ENCODE peak calls at places on chromosomes 16 and 17, in seven cellular contexts. J is nephron progenitor cell; Y is activated T-cell treated with anti-CD3 and anti-CD28 coated beads, Interleukin-2, amount 50 U/mL, for 72 hours; O is T1000; F is HCT116; C is T follicular helper cell; N is HTR-8/SVneo. X is an unnamed sample.
A peak's percentile ranks its signal among the peaks of the same experiment; 100 is the strongest.

GRCh38 chr16:31697744-31698125 is 170.0 kb downstream of the AHSP start:
- DNase-seq in J (no peak), Y (no peak), O (no peak), F (no peak), C (no peak), N (no peak), X (no peak)

GRCh38 chr17:51258756-51259573 is 884 bp downstream of the MBTD1 start:
- DNase-seq in J (peak; percentile 48), Y (no peak), O (no peak), F (no peak), C (no peak), N (peak; percentile 15), X (peak; percentile 38)

GRCh38 chr16:1407749-1408148 is 6.8 kb downstream of the UNKL start:
- DNase-seq in J (no peak), Y (no peak), O (no peak), F (no peak), C (no peak), N (no peak), X (no peak)

GRCh38 chr17:57274162-57274561 is 17.8 kb downstream of the MSI2 start:
- DNase-seq in J (no peak), Y (no peak), O (no peak), F (no peak), C (no peak), N (no peak), X (no peak)

GRCh38 chr17:82390015-82390859 is 18.7 kb downstream of the UTS2R start:
- DNase-seq in J (no peak), Y (no peak), O (no peak), F (no peak), C (no peak), N (no peak), X (no peak)

GRCh38 chr16:83738926-83739503 is 68.8 kb upstream of the HSBP1 start:
- DNase-seq in J (no peak), Y (no peak), O (no peak), F (no peak), C (no peak), N (peak; percentile 38), X (no peak)

GRCh38 chr17:49739662-49740271 is 24.2 kb downstream of the FAM117A start:
- DNase-seq in J (no peak), Y (peak; percentile 91), O (no peak), F (no peak), C (peak; percentile 95), N (no peak), X (no peak)

GRCh38 chr17:58643147-58643546 is 48.7 kb downstream of the TEX14 start:
- DNase-seq in J (no peak), Y (no peak), O (no peak), F (no peak), C (no peak), N (peak; percentile 80), X (peak; percentile 50)

GRCh38 chr16:85611455-85612190 is 1.5 kb upstream of the GSE1 start:
- DNase-seq in J (peak; percentile 75), Y (peak; percentile 58), O (peak; percentile 70), F (peak; percentile 54), C (peak; percentile 34), N (peak; percentile 81), X (peak; percentile 95)

GRCh38 chr17:50146230-50146926 is 4.1 kb downstream of the PPP1R9B start:
- DNase-seq in J (no peak), Y (no peak), O (no peak), F (no peak), C (no peak), N (no peak), X (no peak)

GRCh38 chr17:2241823-2242222 is 61.8 kb downstream of the SMG6 start:
- DNase-seq in J (no peak), Y (no peak), O (no peak), F (no peak), C (no peak), N (no peak), X (no peak)

GRCh38 chr16:30904114-30904780 is 7.8 kb downstream of the CTF1 start:
- DNase-seq in J (no peak), Y (no peak), O (no peak), F (no peak), C (no peak), N (no peak), X (no peak)

GRCh38 chr16:2288701-2289100 is 20.8 kb upstream of the RNPS1 start:
- DNase-seq in J (no peak), Y (no peak), O (no peak), F (no peak), C (no peak), N (no peak), X (no peak)

GRCh38 chr16:72983728-72984350 is 64.1 kb downstream of the ZFHX3 start:
- DNase-seq in J (no peak), Y (no peak), O (no peak), F (no peak), C (no peak), N (no peak), X (no peak)

GRCh38 chr16:50133214-50133613 is 19.9 kb upstream of the TENT4B start:
- DNase-seq in J (no peak), Y (no peak), O (no peak), F (no peak), C (no peak), N (no peak), X (no peak)

GRCh38 chr17:35578929-35579448 is 618 bp upstream of the PEX12 start:
- DNase-seq in J (no peak), Y (no peak), O (no peak), F (no peak), C (no peak), N (no peak), X (no peak)

GRCh38 chr17:73293480-73293911 is 18.3 kb downstream of the CDC42EP4 start:
- DNase-seq in J (no peak), Y (no peak), O (peak; percentile 32), F (peak; percentile 78), C (no peak), N (no peak), X (peak; percentile 77)

GRCh38 chr17:80000136-80000535 is 35.5 kb downstream of the TBC1D16 start:
- DNase-seq in J (no peak), Y (no peak), O (no peak), F (no peak), C (no peak), N (no peak), X (no peak)

GRCh38 chr16:55478827-55479559 is at the start of gene MMP2:
- DNase-seq in J (peak; percentile 74), Y (no peak), O (no peak), F (no peak), C (no peak), N (no peak), X (peak; percentile 86)

GRCh38 chr17:73188011-73188410 is 4.8 kb upstream of the COG1 start:
- DNase-seq in J (no peak), Y (no peak), O (no peak), F (no peak), C (no peak), N (no peak), X (no peak)

GRCh38 chr17:42679492-42680330 is 1.9 kb downstream of the CCR10 start:
- DNase-seq in J (peak; percentile 83), Y (peak; percentile 85), O (no peak), F (no peak), C (peak; percentile 57), N (peak; percentile 63), X (peak; percentile 90)

GRCh38 chr17:4739122-4740024 is at the start of the genes CXCL16 and ZMYND15:
- DNase-seq in J (peak; percentile 65), Y (peak; percentile 73), O (no peak), F (no peak), C (peak; percentile 51), N (peak; percentile 46), X (peak; percentile 79)

GRCh38 chr16:79703066-79703465 is 102.5 kb upstream of the MAF start:
- DNase-seq in J (no peak), Y (no peak), O (no peak), F (no peak), C (no peak), N (no peak), X (no peak)

GRCh38 chr16:66270333-66270927 is 96.1 kb upstream of the CDH5 start:
- DNase-seq in J (peak; percentile 92), Y (peak; percentile 76), O (peak; percentile 57), F (peak; percentile 58), C (peak; percentile 18), N (peak; percentile 81), X (peak; percentile 84)

GRCh38 chr17:19249681-19250080 is 12.5 kb downstream of the EPN2 start:
- DNase-seq in J (no peak), Y (no peak), O (no peak), F (no peak), C (no peak), N (no peak), X (no peak)

GRCh38 chr17:38883592-38884526 is 14.0 kb downstream of the LASP1 start:
- DNase-seq in J (no peak), Y (no peak), O (no peak), F (no peak), C (no peak), N (no peak), X (no peak)

GRCh38 chr16:54937673-54938350 is 7.1 kb downstream of the IRX5 start:
- DNase-seq in J (peak; percentile 21), Y (no peak), O (no peak), F (no peak), C (no peak), N (no peak), X (no peak)

GRCh38 chr17:2028234-2028614 is 1.7 kb upstream of the DPH1 start:
- DNase-seq in J (no peak), Y (no peak), O (no peak), F (no peak), C (no peak), N (no peak), X (no peak)

GRCh38 chr16:85491798-85492616 is 121.1 kb upstream of the GSE1 start:
- DNase-seq in J (no peak), Y (no peak), O (no peak), F (peak; percentile 41), C (no peak), N (no peak), X (no peak)

GRCh38 chr16:49638696-49639629 is 216.9 kb downstream of the ZNF423 start:
- DNase-seq in J (peak; percentile 36), Y (no peak), O (no peak), F (no peak), C (no peak), N (no peak), X (peak; percentile 39)

GRCh38 chr17:57424777-57425188 is 168.5 kb downstream of the MSI2 start:
- DNase-seq in J (peak; percentile 26), Y (no peak), O (peak; percentile 79), F (peak; percentile 85), C (no peak), N (peak; percentile 88), X (no peak)

GRCh38 chr17:74431568-74432483 is at the start of gene GPRC5C:
- DNase-seq in J (peak; percentile 77), Y (peak; percentile 53), O (no peak), F (peak; percentile 66), C (no peak), N (peak; percentile 66), X (no peak)

GRCh38 chr16:25553711-25554436 is 137.9 kb upstream of the HS3ST4 start:
- DNase-seq in J (no peak), Y (no peak), O (no peak), F (no peak), C (no peak), N (no peak), X (no peak)

GRCh38 chr17:9427460-9428315 is 147.9 kb downstream of the STX8 start:
- DNase-seq in J (no peak), Y (no peak), O (no peak), F (no peak), C (no peak), N (no peak), X (peak; percentile 19)

GRCh38 chr16:19210175-19210924 is 42.3 kb downstream of the SYT17 start:
- DNase-seq in J (no peak), Y (no peak), O (no peak), F (peak; percentile 27), C (no peak), N (no peak), X (no peak)

GRCh38 chr17:8941980-8942617 is 23.4 kb downstream of the PIK3R5 start:
- DNase-seq in J (no peak), Y (peak; percentile 53), O (no peak), F (no peak), C (no peak), N (no peak), X (no peak)

GRCh38 chr17:77042688-77043330 is 98.0 kb upstream of the SEC14L1 start:
- DNase-seq in J (no peak), Y (no peak), O (no peak), F (no peak), C (no peak), N (no peak), X (no peak)

GRCh38 chr17:80891096-80892018 is 100.3 kb upstream of the CHMP6 start:
- DNase-seq in J (no peak), Y (peak; percentile 83), O (peak; percentile 76), F (peak; percentile 96), C (peak; percentile 69), N (peak; percentile 74), X (peak; percentile 72)

X was measured in adipocyte.